ENCODE peak calls at places on chromosomes 11 and 22, in four cellular contexts. One of them, this sample, is unnamed.

GRCh38 chr11:83033972-83034672 is 37.6 kb downstream of the RAB30 start:
- DNase-seq in tibial artery: peak
- DNase-seq in CD4-positive, alpha-beta T cell: no peak
- DNase-seq in foreskin keratinocyte: no peak
- DNase-seq in this sample: no peak

GRCh38 chr22:35418088-35418487 is 18.1 kb downstream of the MCM5 start:
- DNase-seq in CD4-positive, alpha-beta T cell: no peak
- DNase-seq in tibial artery: no peak
- DNase-seq in foreskin keratinocyte: no peak
- DNase-seq in this sample: peak

GRCh38 chr11:47272706-47273105 is 2.8 kb downstream of the MADD start:
- DNase-seq in tibial artery: no peak
- DNase-seq in foreskin keratinocyte: no peak
- DNase-seq in CD4-positive, alpha-beta T cell: no peak
- DNase-seq in this sample: no peak

GRCh38 chr11:102220728-102221467 is 96.4 kb upstream of the BIRC3 start:
- DNase-seq in CD4-positive, alpha-beta T cell: no peak
- DNase-seq in foreskin keratinocyte: peak
- DNase-seq in tibial artery: no peak
- DNase-seq in this sample: no peak

GRCh38 chr11:123560001-123560400 is 94.4 kb downstream of the SCN3B start:
- DNase-seq in tibial artery: peak
- DNase-seq in CD4-positive, alpha-beta T cell: no peak
- DNase-seq in foreskin keratinocyte: no peak
- DNase-seq in this sample: no peak

GRCh38 chr22:30452861-30453260 is 19.0 kb downstream of the SEC14L3 start:
- DNase-seq in tibial artery: no peak
- DNase-seq in foreskin keratinocyte: no peak
- DNase-seq in CD4-positive, alpha-beta T cell: no peak
- DNase-seq in this sample: no peak

GRCh38 chr22:31036671-31037550 is 44.2 kb upstream of the SMTN start:
- DNase-seq in tibial artery: peak
- DNase-seq in CD4-positive, alpha-beta T cell: no peak
- DNase-seq in foreskin keratinocyte: peak
- DNase-seq in this sample: peak

GRCh38 chr11:78802058-78802633 is 227.5 kb upstream of the NARS2 start:
- DNase-seq in CD4-positive, alpha-beta T cell: no peak
- DNase-seq in foreskin keratinocyte: no peak
- DNase-seq in tibial artery: no peak
- DNase-seq in this sample: no peak

GRCh38 chr22:31652129-31652528 is 9.9 kb downstream of the PISD start:
- DNase-seq in CD4-positive, alpha-beta T cell: no peak
- DNase-seq in tibial artery: no peak
- DNase-seq in foreskin keratinocyte: no peak
- DNase-seq in this sample: no peak

GRCh38 chr11:18721576-18722292 is 4.3 kb downstream of the IGSF22 start:
- DNase-seq in CD4-positive, alpha-beta T cell: no peak
- DNase-seq in tibial artery: peak
- DNase-seq in foreskin keratinocyte: peak
- DNase-seq in this sample: no peak

GRCh38 chr11:34773211-34773610 is 143.0 kb downstream of the APIP start:
- DNase-seq in tibial artery: no peak
- DNase-seq in foreskin keratinocyte: no peak
- DNase-seq in CD4-positive, alpha-beta T cell: no peak
- DNase-seq in this sample: no peak

GRCh38 chr22:25922141-25922540 is 180.2 kb downstream of the MYO18B start:
- DNase-seq in tibial artery: no peak
- DNase-seq in foreskin keratinocyte: no peak
- DNase-seq in CD4-positive, alpha-beta T cell: no peak
- DNase-seq in this sample: no peak

GRCh38 chr11:13101836-13102574 is 92.9 kb downstream of the RASSF10 start:
- DNase-seq in CD4-positive, alpha-beta T cell: no peak
- DNase-seq in foreskin keratinocyte: no peak
- DNase-seq in tibial artery: no peak
- DNase-seq in this sample: no peak

GRCh38 chr11:114216804-114217195 is 79.4 kb upstream of the NNMT start:
- DNase-seq in foreskin keratinocyte: no peak
- DNase-seq in tibial artery: no peak
- DNase-seq in CD4-positive, alpha-beta T cell: no peak
- DNase-seq in this sample: no peak

GRCh38 chr11:128458316-128458715 is 129.0 kb downstream of the ETS1 start:
- DNase-seq in foreskin keratinocyte: peak
- DNase-seq in tibial artery: no peak
- DNase-seq in CD4-positive, alpha-beta T cell: no peak
- DNase-seq in this sample: no peak

GRCh38 chr22:23401111-23401909 is 178.8 kb downstream of the IGLL1 start:
- DNase-seq in foreskin keratinocyte: peak
- DNase-seq in tibial artery: no peak
- DNase-seq in CD4-positive, alpha-beta T cell: no peak
- DNase-seq in this sample: peak

GRCh38 chr11:8719260-8720190 is 36.9 kb downstream of the RPL27A start:
- DNase-seq in tibial artery: peak
- DNase-seq in CD4-positive, alpha-beta T cell: no peak
- DNase-seq in foreskin keratinocyte: peak
- DNase-seq in this sample: peak

GRCh38 chr11:16173798-16174197 is 182.5 kb downstream of the SOX6 start:
- DNase-seq in tibial artery: no peak
- DNase-seq in foreskin keratinocyte: no peak
- DNase-seq in CD4-positive, alpha-beta T cell: no peak
- DNase-seq in this sample: no peak

GRCh38 chr11:12909866-12910265 is 99.2 kb upstream of the RASSF10 start:
- DNase-seq in foreskin keratinocyte: no peak
- DNase-seq in CD4-positive, alpha-beta T cell: no peak
- DNase-seq in tibial artery: no peak
- DNase-seq in this sample: no peak

GRCh38 chr11:85238907-85239306 is 388.2 kb downstream of the DLG2 start:
- DNase-seq in foreskin keratinocyte: no peak
- DNase-seq in tibial artery: no peak
- DNase-seq in CD4-positive, alpha-beta T cell: no peak
- DNase-seq in this sample: no peak

GRCh38 chr22:31938258-31938657 is 6.1 kb upstream of the YWHAH start:
- DNase-seq in foreskin keratinocyte: no peak
- DNase-seq in CD4-positive, alpha-beta T cell: no peak
- DNase-seq in tibial artery: no peak
- DNase-seq in this sample: no peak

GRCh38 chr11:11580831-11581492 is 40.8 kb downstream of the GALNT18 start:
- DNase-seq in tibial artery: no peak
- DNase-seq in CD4-positive, alpha-beta T cell: no peak
- DNase-seq in foreskin keratinocyte: no peak
- DNase-seq in this sample: no peak

GRCh38 chr22:43388420-43388851 is 23.4 kb upstream of the MPPED1 start:
- DNase-seq in foreskin keratinocyte: no peak
- DNase-seq in CD4-positive, alpha-beta T cell: peak
- DNase-seq in tibial artery: peak
- DNase-seq in this sample: no peak

GRCh38 chr11:72058416-72059034 is 21.8 kb downstream of the NUMA1 start:
- DNase-seq in foreskin keratinocyte: peak
- DNase-seq in CD4-positive, alpha-beta T cell: no peak
- DNase-seq in tibial artery: no peak
- DNase-seq in this sample: no peak
- H3K27ac ChIP-seq in foreskin keratinocyte: no peak
- H3K27ac ChIP-seq in CD4-positive, alpha-beta T cell: no peak
- H3K27ac ChIP-seq in tibial artery: no peak
- H3K27ac ChIP-seq in this sample: peak

GRCh38 chr11:74696488-74696887 is 34.7 kb downstream of the CHRDL2 start:
- DNase-seq in foreskin keratinocyte: no peak
- DNase-seq in tibial artery: no peak
- DNase-seq in CD4-positive, alpha-beta T cell: no peak
- DNase-seq in this sample: no peak

GRCh38 chr11:74696932-74697687 is 34.1 kb downstream of the CHRDL2 start:
- DNase-seq in CD4-positive, alpha-beta T cell: no peak
- DNase-seq in foreskin keratinocyte: peak
- DNase-seq in tibial artery: peak
- DNase-seq in this sample: no peak

GRCh38 chr11:74699615-74700396 is 31.4 kb downstream of the CHRDL2 start:
- DNase-seq in foreskin keratinocyte: no peak
- DNase-seq in tibial artery: no peak
- DNase-seq in CD4-positive, alpha-beta T cell: no peak
- DNase-seq in this sample: no peak

GRCh38 chr11:74695705-74696280 is 35.4 kb downstream of the CHRDL2 start:
- DNase-seq in tibial artery: no peak
- DNase-seq in CD4-positive, alpha-beta T cell: no peak
- DNase-seq in foreskin keratinocyte: no peak
- DNase-seq in this sample: no peak

GRCh38 chr11:74697722-74698121 is 33.5 kb downstream of the CHRDL2 start:
- DNase-seq in CD4-positive, alpha-beta T cell: no peak
- DNase-seq in foreskin keratinocyte: no peak
- DNase-seq in tibial artery: no peak
- DNase-seq in this sample: no peak
- H3K27ac ChIP-seq in CD4-positive, alpha-beta T cell: no peak
- H3K27ac ChIP-seq in foreskin keratinocyte: no peak
- H3K27ac ChIP-seq in tibial artery: peak
- H3K27ac ChIP-seq in this sample: no peak

GRCh38 chr22:20537983-20538382 is 30.6 kb downstream of the MED15 start:
- DNase-seq in CD4-positive, alpha-beta T cell: no peak
- DNase-seq in foreskin keratinocyte: no peak
- DNase-seq in tibial artery: no peak
- DNase-seq in this sample: no peak

GRCh38 chr22:20545681-20546521 is 38.5 kb downstream of the MED15 start:
- DNase-seq in tibial artery: no peak
- DNase-seq in CD4-positive, alpha-beta T cell: no peak
- DNase-seq in foreskin keratinocyte: no peak
- DNase-seq in this sample: no peak

GRCh38 chr22:20542736-20543135 is 35.3 kb downstream of the MED15 start:
- DNase-seq in CD4-positive, alpha-beta T cell: no peak
- DNase-seq in foreskin keratinocyte: no peak
- DNase-seq in tibial artery: no peak
- DNase-seq in this sample: no peak

GRCh38 chr22:20546541-20546950 is 39.1 kb downstream of the MED15 start:
- DNase-seq in tibial artery: no peak
- DNase-seq in CD4-positive, alpha-beta T cell: no peak
- DNase-seq in foreskin keratinocyte: no peak
- DNase-seq in this sample: no peak

DNA sequence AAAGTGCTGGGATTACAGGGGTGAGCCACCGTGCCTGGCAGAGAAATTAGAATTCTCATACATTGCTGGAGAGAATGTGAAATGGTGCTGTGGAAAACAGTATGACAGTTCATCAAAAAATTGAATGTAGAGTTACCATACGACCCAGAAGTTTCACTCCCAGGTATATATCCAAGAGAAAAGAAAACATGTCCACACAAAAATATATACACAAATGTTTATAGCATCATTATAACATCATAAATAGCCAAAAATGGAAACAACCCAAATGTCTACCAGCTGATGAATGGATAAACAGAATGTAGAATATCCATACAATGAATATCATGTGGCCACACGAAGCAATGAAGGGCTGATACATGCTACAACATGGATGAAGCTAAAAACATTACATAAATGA is 34.6 kb downstream of the MED15 start:
- DNase-seq in CD4-positive, alpha-beta T cell: no peak
- DNase-seq in tibial artery: no peak
- DNase-seq in foreskin keratinocyte: no peak
- DNase-seq in this sample: no peak
- H3K27ac ChIP-seq in CD4-positive, alpha-beta T cell: no peak
- H3K27ac ChIP-seq in tibial artery: no peak
- H3K27ac ChIP-seq in foreskin keratinocyte: no peak
- H3K27ac ChIP-seq in this sample: no peak

GRCh38 chr22:42075277-42075676 is 1.2 kb downstream of the PHETA2 start:
- DNase-seq in foreskin keratinocyte: no peak
- DNase-seq in CD4-positive, alpha-beta T cell: no peak
- DNase-seq in tibial artery: no peak
- DNase-seq in this sample: no peak
- H3K27ac ChIP-seq in foreskin keratinocyte: no peak
- H3K27ac ChIP-seq in CD4-positive, alpha-beta T cell: no peak
- H3K27ac ChIP-seq in tibial artery: peak
- H3K27ac ChIP-seq in this sample: no peak

DNA sequence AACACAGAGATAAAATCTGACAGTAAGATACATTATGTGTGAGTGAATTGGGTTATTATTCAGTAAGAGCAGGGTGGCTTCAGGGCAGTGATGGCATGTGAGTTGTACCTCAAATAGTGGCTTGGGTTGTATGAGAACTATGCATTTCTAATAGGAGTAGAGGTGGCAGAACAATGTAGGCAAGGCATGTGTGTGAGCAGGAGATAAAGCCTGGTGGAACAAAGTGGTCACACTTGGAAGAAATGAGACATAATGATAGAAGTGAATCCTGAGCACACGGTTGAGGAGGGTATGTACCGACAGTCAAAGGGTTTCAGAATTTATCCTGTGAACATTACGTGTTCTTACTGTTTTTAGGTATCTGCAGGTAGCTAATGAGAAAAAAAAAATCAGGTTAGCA is 159.3 kb downstream of the CASP12 start:
- DNase-seq in CD4-positive, alpha-beta T cell: no peak
- DNase-seq in foreskin keratinocyte: no peak
- DNase-seq in tibial artery: no peak
- DNase-seq in this sample: no peak
- H3K27ac ChIP-seq in CD4-positive, alpha-beta T cell: no peak
- H3K27ac ChIP-seq in foreskin keratinocyte: no peak
- H3K27ac ChIP-seq in tibial artery: no peak
- H3K27ac ChIP-seq in this sample: no peak

DNA sequence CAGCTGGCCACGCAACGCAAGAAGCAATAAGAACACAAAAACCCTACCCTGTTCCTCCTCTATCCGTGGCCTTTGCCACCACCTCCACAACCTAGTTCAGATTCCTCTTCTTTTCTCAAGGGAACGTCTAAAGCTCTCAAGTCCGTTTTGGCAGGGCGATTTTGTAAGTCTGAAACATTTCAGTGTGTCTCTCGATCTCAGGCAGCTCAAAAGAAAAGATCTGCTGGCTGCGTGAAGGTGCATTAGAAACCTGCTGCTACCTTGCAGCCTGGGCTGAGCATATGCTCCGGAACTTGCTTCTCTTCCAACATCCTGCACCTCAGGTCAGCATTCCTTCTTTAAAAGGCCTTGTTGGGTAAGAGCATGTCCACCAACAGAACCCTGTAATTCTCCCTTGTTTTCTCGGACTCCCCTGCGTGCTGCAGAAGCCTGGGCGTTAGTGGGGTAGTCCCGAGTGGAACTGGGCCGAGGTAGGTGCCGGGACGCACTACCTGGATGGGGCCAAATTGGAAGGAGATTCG is 1.5 kb downstream of the LGR4 start:
- DNase-seq in tibial artery: no peak
- DNase-seq in CD4-positive, alpha-beta T cell: no peak
- DNase-seq in foreskin keratinocyte: no peak
- DNase-seq in this sample: no peak
- H3K27ac ChIP-seq in tibial artery: peak
- H3K27ac ChIP-seq in CD4-positive, alpha-beta T cell: no peak
- H3K27ac ChIP-seq in foreskin keratinocyte: peak
- H3K27ac ChIP-seq in this sample: peak